ENCODE peak calls at places on chromosomes 1 and 21, in ten cellular contexts. One of them, this sample, is unnamed.

GRCh38 chr1:41795205-41795762 is 123.4 kb downstream of the HIVEP3 start:
- DNase-seq in breast epithelium: no peak
- DNase-seq in A549: no peak
- DNase-seq in GM12878: no peak
- DNase-seq in uterus: no peak
- DNase-seq in IMR-90: peak; percentile 73
- DNase-seq in Peyer's patch: no peak
- DNase-seq in HepG2: no peak
- DNase-seq in adrenal gland: no peak
- DNase-seq in K562: no peak
- DNase-seq in this sample: no peak

GRCh38 chr21:35226960-35227741 is 178.0 kb upstream of the RUNX1 start:
- DNase-seq in breast epithelium: no peak
- DNase-seq in A549: no peak
- DNase-seq in GM12878: peak; percentile 74
- DNase-seq in uterus: no peak
- DNase-seq in IMR-90: no peak
- DNase-seq in Peyer's patch: no peak
- DNase-seq in HepG2: no peak
- DNase-seq in adrenal gland: no peak
- DNase-seq in K562: no peak
- DNase-seq in this sample: no peak

GRCh38 chr1:204989266-204990058 is 53.5 kb upstream of the CNTN2 start:
- DNase-seq in breast epithelium: peak; percentile 74
- DNase-seq in A549: peak; percentile 96
- DNase-seq in GM12878: no peak
- DNase-seq in uterus: peak; percentile 71
- DNase-seq in IMR-90: peak; percentile 67
- DNase-seq in Peyer's patch: peak; percentile 67
- DNase-seq in HepG2: peak; percentile 46
- DNase-seq in adrenal gland: peak; percentile 72
- DNase-seq in K562: peak; percentile 87
- DNase-seq in this sample: peak; percentile 89

GRCh38 chr1:211359876-211360275 is 33.2 kb downstream of the TRAF5 start:
- DNase-seq in breast epithelium: no peak
- DNase-seq in A549: no peak
- DNase-seq in GM12878: no peak
- DNase-seq in uterus: no peak
- DNase-seq in IMR-90: no peak
- DNase-seq in Peyer's patch: no peak
- DNase-seq in HepG2: no peak
- DNase-seq in adrenal gland: no peak
- DNase-seq in K562: no peak
- DNase-seq in this sample: no peak

GRCh38 chr21:15688016-15688415 is 41.8 kb upstream of the USP25 start:
- DNase-seq in breast epithelium: no peak
- DNase-seq in A549: no peak
- DNase-seq in GM12878: no peak
- DNase-seq in uterus: no peak
- DNase-seq in IMR-90: no peak
- DNase-seq in Peyer's patch: no peak
- DNase-seq in HepG2: no peak
- DNase-seq in adrenal gland: no peak
- DNase-seq in K562: no peak
- DNase-seq in this sample: no peak

GRCh38 chr1:117084231-117084630 is 24.1 kb downstream of the TTF2 start:
- DNase-seq in breast epithelium: no peak
- DNase-seq in A549: no peak
- DNase-seq in GM12878: no peak
- DNase-seq in uterus: no peak
- DNase-seq in IMR-90: no peak
- DNase-seq in Peyer's patch: no peak
- DNase-seq in HepG2: no peak
- DNase-seq in adrenal gland: no peak
- DNase-seq in K562: no peak
- DNase-seq in this sample: no peak

GRCh38 chr21:36749935-36750578 is 51.1 kb downstream of the SIM2 start:
- DNase-seq in breast epithelium: no peak
- DNase-seq in A549: no peak
- DNase-seq in GM12878: no peak
- DNase-seq in uterus: no peak
- DNase-seq in IMR-90: peak; percentile 44
- DNase-seq in Peyer's patch: no peak
- DNase-seq in HepG2: no peak
- DNase-seq in adrenal gland: no peak
- DNase-seq in K562: no peak
- DNase-seq in this sample: peak; percentile 38

GRCh38 chr21:43924421-43925095 is 59.5 kb downstream of the AGPAT3 start:
- DNase-seq in breast epithelium: no peak
- DNase-seq in A549: no peak
- DNase-seq in GM12878: no peak
- DNase-seq in uterus: no peak
- DNase-seq in IMR-90: no peak
- DNase-seq in Peyer's patch: no peak
- DNase-seq in HepG2: no peak
- DNase-seq in adrenal gland: no peak
- DNase-seq in K562: no peak
- DNase-seq in this sample: no peak

DNA sequence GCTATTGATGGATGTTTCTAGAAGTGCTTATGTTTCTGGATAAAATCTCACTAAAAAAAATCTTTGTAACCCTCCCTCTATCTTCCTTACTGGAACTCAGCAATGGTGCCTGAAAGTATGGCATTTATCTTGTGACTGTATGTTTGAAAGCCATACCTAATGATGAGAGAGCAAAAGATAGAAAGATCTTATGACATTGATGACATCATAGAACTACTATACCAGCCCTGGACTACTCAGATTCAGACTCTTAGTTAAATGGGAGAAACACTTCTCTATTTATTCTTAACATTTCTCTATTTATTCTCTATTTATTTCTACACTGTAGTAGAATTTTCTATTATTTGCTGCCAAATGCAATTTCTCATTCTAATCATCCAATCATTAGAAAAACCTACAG is 32.7 kb upstream of the SYCP1 start:
- DNase-seq in breast epithelium: no peak
- DNase-seq in A549: no peak
- DNase-seq in GM12878: no peak
- DNase-seq in uterus: no peak
- DNase-seq in IMR-90: no peak
- DNase-seq in Peyer's patch: no peak
- DNase-seq in HepG2: no peak
- DNase-seq in adrenal gland: no peak
- DNase-seq in K562: no peak
- DNase-seq in this sample: no peak
- H3K4me3 ChIP-seq in breast epithelium: no peak overlapping the region
- H3K4me3 ChIP-seq in A549: no peak overlapping the region
- H3K4me3 ChIP-seq in GM12878: no peak overlapping the region
- H3K4me3 ChIP-seq in uterus: no peak overlapping the region
- H3K4me3 ChIP-seq in IMR-90: no peak overlapping the region
- H3K4me3 ChIP-seq in Peyer's patch: no peak overlapping the region
- H3K4me3 ChIP-seq in HepG2: no peak overlapping the region
- H3K4me3 ChIP-seq in adrenal gland: no peak overlapping the region
- H3K4me3 ChIP-seq in K562: no peak overlapping the region
- H3K4me3 ChIP-seq in this sample: no peak overlapping the region

DNA sequence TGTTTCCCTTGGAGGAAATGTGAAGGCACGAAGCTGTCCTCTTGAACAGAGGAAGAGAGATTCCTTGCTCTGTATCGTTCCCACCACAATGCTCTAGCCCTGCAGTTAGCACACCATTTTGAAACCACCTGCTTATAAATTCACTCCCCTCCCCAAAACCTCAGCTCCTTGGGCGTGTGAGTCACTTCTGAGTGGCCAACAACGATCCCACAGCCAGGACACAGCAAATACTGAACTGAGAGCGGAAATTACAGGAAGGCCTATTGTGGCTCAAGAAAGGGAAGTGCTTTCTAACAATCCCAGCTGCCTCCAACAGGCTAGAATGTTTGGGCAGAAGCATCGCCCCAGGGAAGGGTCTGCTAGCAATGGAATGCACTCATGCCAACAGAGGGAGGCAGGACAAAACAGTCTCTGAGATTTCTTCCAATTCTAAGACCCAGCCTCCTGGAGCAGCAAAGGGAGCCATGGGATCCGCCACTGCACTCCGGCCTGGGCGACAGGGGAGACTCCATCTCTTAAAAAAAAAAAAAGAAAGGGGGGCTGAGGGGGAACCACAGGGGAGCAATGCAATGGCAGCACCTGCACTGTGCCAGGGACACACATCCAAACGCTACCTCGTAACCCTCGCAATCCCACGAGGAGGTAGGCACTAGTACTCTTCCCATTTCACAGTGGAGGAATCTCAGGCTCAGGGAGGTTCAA is 1.9 kb downstream of the TMEM53 start:
- DNase-seq in breast epithelium: peak; percentile 58
- DNase-seq in A549: no peak
- DNase-seq in GM12878: peak; percentile 71
- DNase-seq in uterus: no peak
- DNase-seq in IMR-90: peak; percentile 44
- DNase-seq in Peyer's patch: no peak
- DNase-seq in HepG2: no peak
- DNase-seq in adrenal gland: peak; percentile 45
- DNase-seq in K562: no peak
- DNase-seq in this sample: peak; percentile 71
- TF ChIP-seq POLR2A in breast epithelium: no peak
- TF ChIP-seq POLR2A in A549: no peak
- TF ChIP-seq POLR2A in GM12878: no peak
- TF ChIP-seq POLR2A in uterus: no peak
- TF ChIP-seq POLR2A in IMR-90: no peak
- TF ChIP-seq POLR2A in Peyer's patch: no peak
- TF ChIP-seq POLR2A in HepG2: no peak
- TF ChIP-seq POLR2A in adrenal gland: no peak
- TF ChIP-seq POLR2A in K562: no peak
- TF ChIP-seq POLR2A in this sample: no peak

GRCh38 chr1:38243106-38243505 is 196.5 kb upstream of the POU3F1 start:
- DNase-seq in breast epithelium: peak; percentile 18
- DNase-seq in A549: no peak
- DNase-seq in GM12878: no peak
- DNase-seq in uterus: no peak
- DNase-seq in IMR-90: no peak
- DNase-seq in Peyer's patch: peak; percentile 67
- DNase-seq in HepG2: no peak
- DNase-seq in adrenal gland: no peak
- DNase-seq in K562: peak; percentile 37
- DNase-seq in this sample: no peak

GRCh38 chr1:38250356-38250755 is 203.8 kb upstream of the POU3F1 start:
- DNase-seq in breast epithelium: no peak
- DNase-seq in A549: no peak
- DNase-seq in GM12878: no peak
- DNase-seq in uterus: no peak
- DNase-seq in IMR-90: no peak
- DNase-seq in Peyer's patch: no peak
- DNase-seq in HepG2: no peak
- DNase-seq in adrenal gland: no peak
- DNase-seq in K562: no peak
- DNase-seq in this sample: peak; percentile 10

GRCh38 chr1:38242506-38242905 is 195.9 kb upstream of the POU3F1 start:
- DNase-seq in breast epithelium: no peak
- DNase-seq in A549: no peak
- DNase-seq in GM12878: no peak
- DNase-seq in uterus: no peak
- DNase-seq in IMR-90: no peak
- DNase-seq in Peyer's patch: no peak
- DNase-seq in HepG2: no peak
- DNase-seq in adrenal gland: no peak
- DNase-seq in K562: peak; percentile 29
- DNase-seq in this sample: no peak

GRCh38 chr1:38244218-38244617 is 197.6 kb upstream of the POU3F1 start:
- DNase-seq in breast epithelium: no peak
- DNase-seq in A549: no peak
- DNase-seq in GM12878: no peak
- DNase-seq in uterus: no peak
- DNase-seq in IMR-90: no peak
- DNase-seq in Peyer's patch: no peak
- DNase-seq in HepG2: no peak
- DNase-seq in adrenal gland: no peak
- DNase-seq in K562: no peak
- DNase-seq in this sample: no peak

DNA sequence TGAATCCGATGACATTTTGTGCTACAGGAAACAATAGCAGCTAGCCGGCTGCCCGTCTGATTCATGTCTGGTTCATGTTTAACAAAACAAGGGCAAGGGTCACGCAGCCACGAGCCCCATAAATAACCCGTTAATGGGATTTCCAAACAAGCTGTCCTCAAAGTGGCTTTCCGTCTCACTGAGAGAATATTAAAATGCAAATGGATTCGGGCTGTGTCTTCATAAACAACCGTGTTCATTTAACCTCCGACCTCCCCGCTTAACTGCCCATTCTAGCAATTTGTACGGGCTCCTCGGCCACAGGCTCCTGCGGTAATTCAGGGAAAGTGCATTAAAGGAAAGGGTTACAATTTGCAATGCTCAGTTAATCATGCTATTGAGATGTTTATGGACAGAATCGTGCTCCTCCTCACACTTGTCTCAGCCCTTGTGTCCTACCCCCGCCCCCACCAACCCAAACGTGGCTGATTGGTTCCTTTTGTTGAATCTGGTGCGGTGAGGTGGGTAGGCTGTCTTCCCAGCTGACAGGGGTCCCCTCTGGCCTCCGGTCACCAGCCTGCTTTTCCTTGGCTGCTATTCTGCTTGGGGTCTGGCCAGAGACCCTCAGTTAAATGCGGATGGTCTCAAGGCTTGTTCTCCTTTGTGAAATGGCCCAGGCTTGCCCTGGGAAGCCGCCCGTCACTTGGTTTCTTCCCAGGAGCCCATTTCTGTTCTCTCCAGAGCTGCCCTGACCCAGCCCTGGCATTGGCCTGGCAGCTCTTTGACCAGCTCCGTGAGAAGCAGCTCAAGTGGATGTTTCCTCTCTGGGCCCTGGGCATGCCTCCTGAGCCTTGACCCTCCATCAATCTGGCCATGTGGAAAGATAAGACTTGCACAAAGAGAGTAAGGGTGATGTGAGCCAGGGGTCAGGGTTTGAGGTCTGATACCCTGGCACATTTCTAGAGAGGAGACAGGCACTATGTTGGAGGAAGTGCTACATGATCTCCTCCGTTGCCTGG is 200.7 kb upstream of the POU3F1 start:
- DNase-seq in breast epithelium: no peak
- DNase-seq in A549: no peak
- DNase-seq in GM12878: no peak
- DNase-seq in uterus: no peak
- DNase-seq in IMR-90: peak; percentile 5
- DNase-seq in Peyer's patch: peak; percentile 59
- DNase-seq in HepG2: peak; percentile 46
- DNase-seq in adrenal gland: peak; percentile 18
- DNase-seq in K562: no peak
- DNase-seq in this sample: no peak
- H3K4me1 ChIP-seq in breast epithelium: no peaks in the 10 kb centered on the region
- H3K4me1 ChIP-seq in A549: peaks cover 11% of the 10 kb centered on the region
- H3K4me1 ChIP-seq in GM12878: no peaks in the 10 kb centered on the region
- H3K4me1 ChIP-seq in uterus: peaks cover 6% of the 10 kb centered on the region
- H3K4me1 ChIP-seq in IMR-90: no peaks in the 10 kb centered on the region
- H3K4me1 ChIP-seq in Peyer's patch: no peaks in the 10 kb centered on the region
- H3K4me1 ChIP-seq in HepG2: peaks cover 23% of the 10 kb centered on the region
- H3K4me1 ChIP-seq in adrenal gland: no peaks in the 10 kb centered on the region
- H3K4me1 ChIP-seq in K562: no peaks in the 10 kb centered on the region
- H3K4me1 ChIP-seq in this sample: peaks cover 20% of the 10 kb centered on the region

DNA sequence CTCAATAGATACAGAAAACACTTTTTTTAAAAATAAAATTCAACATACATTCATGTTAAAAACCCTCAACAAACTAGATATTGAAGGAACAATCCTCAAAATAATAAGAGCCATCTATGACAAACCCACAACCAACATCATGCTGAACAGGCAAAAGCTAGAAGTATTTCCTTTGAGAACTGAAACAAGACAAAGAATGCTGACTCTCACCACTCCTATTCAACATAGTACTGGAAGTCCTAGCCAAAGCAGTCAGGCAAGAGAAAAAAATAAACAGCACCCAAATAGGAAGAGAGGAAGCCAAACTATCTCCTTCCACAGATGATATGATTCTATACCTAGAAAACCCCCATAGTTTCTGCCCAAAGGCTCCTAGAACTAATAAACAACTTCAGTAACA is 46.2 kb upstream of the IVNS1ABP start:
- DNase-seq in breast epithelium: no peak
- DNase-seq in A549: no peak
- DNase-seq in GM12878: no peak
- DNase-seq in uterus: no peak
- DNase-seq in IMR-90: no peak
- DNase-seq in Peyer's patch: no peak
- DNase-seq in HepG2: no peak
- DNase-seq in adrenal gland: no peak
- DNase-seq in K562: no peak
- DNase-seq in this sample: no peak
- H3K4me3 ChIP-seq in breast epithelium: no peak overlapping the region
- H3K4me3 ChIP-seq in A549: no peak overlapping the region
- H3K4me3 ChIP-seq in GM12878: no peak overlapping the region
- H3K4me3 ChIP-seq in uterus: no peak overlapping the region
- H3K4me3 ChIP-seq in IMR-90: no peak overlapping the region
- H3K4me3 ChIP-seq in Peyer's patch: no peak overlapping the region
- H3K4me3 ChIP-seq in HepG2: no peak overlapping the region
- H3K4me3 ChIP-seq in adrenal gland: no peak overlapping the region
- H3K4me3 ChIP-seq in K562: no peak overlapping the region
- H3K4me3 ChIP-seq in this sample: no peak overlapping the region

This sample was measured in spleen.